ENCODE peak calls at places on chromosomes 7 and 10, in seven cellular contexts. Z, X, J, I, T, W and K are unnamed samples.

GRCh38 chr7:30708983-30709382 is 26.7 kb upstream of the CRHR2 start:
- DNase-seq in Z (no peak), I (no peak), X (no peak), T (no peak), J (no peak), W (no peak), K (peak; percentile 75)

GRCh38 chr7:79528421-79528820 is 75.0 kb upstream of the MAGI2 start:
- DNase-seq in I (peak; percentile 17), Z (peak; percentile 53), T (no peak), W (peak; percentile 44), X (no peak), J (no peak), K (no peak)

GRCh38 chr7:149721084-149721601 is 52.2 kb downstream of the ZNF467 start:
- DNase-seq in W (no peak), X (no peak), I (no peak), J (no peak), T (no peak), Z (no peak), K (no peak)

GRCh38 chr10:8350250-8350967 is 295.9 kb downstream of the GATA3 start:
- DNase-seq in Z (peak; percentile 2), J (peak; percentile 19), W (no peak), X (no peak), T (no peak), I (no peak), K (no peak)

GRCh38 chr10:130398090-130398994 is 262.2 kb downstream of the GLRX3 start:
- DNase-seq in T (no peak), W (no peak), X (no peak), Z (no peak), I (no peak), J (no peak), K (no peak)

GRCh38 chr10:125153693-125154490 is 6.5 kb downstream of the CTBP2 start:
- DNase-seq in T (no peak), J (peak; percentile 38), W (no peak), Z (peak; percentile 57), X (no peak), I (no peak), K (peak; percentile 83)

GRCh38 chr7:90828601-90829000 is 232.5 kb downstream of the CDK14 start:
- DNase-seq in W (no peak), I (no peak), J (no peak), X (no peak), T (no peak), Z (peak; percentile 67), K (peak; percentile 59)

GRCh38 chr10:118832242-118832651 is 77.5 kb upstream of the CACUL1 start:
- DNase-seq in T (no peak), W (no peak), X (no peak), J (no peak), Z (no peak), I (no peak), K (peak; percentile 46)

GRCh38 chr7:142906643-142907042 is 21.1 kb upstream of the TRPV6 start:
- DNase-seq in Z (no peak), W (no peak), T (no peak), J (no peak), X (no peak), I (no peak), K (no peak)

GRCh38 chr7:1461640-1462375 is 2.5 kb upstream of the MICALL2 start:
- DNase-seq in W (no peak), X (no peak), I (no peak), J (no peak), Z (no peak), T (no peak), K (no peak)

GRCh38 chr10:87054373-87055295 is 34.5 kb downstream of the FAM25A start:
- DNase-seq in W (no peak), T (peak; percentile 92), X (no peak), J (peak; percentile 24), Z (no peak), I (peak; percentile 48), K (peak; percentile 79)

GRCh38 chr10:102132193-102132562 is 662 bp upstream of the PPRC1 start:
- DNase-seq in Z (no peak), I (peak; percentile 11), W (no peak), T (no peak), X (no peak), J (no peak), K (no peak)

GRCh38 chr7:142956951-142957623 is 5.1 kb downstream of the KEL start:
- DNase-seq in Z (peak; percentile 66), X (no peak), I (no peak), W (peak; percentile 10), T (no peak), J (peak; percentile 77), K (no peak)

GRCh38 chr7:152922318-152923081 is 162.9 kb downstream of the ACTR3B start:
- DNase-seq in J (no peak), X (no peak), I (no peak), Z (no peak), T (no peak), W (no peak), K (no peak)

GRCh38 chr10:110547139-110547761 is 20.2 kb upstream of the SMC3 start:
- DNase-seq in Z (peak; percentile 71), W (peak; percentile 66), J (peak; percentile 77), X (peak; percentile 86), I (peak; percentile 81), T (peak; percentile 75), K (peak; percentile 85)

GRCh38 chr7:51647931-51648351 is 331.3 kb upstream of the COBL start:
- DNase-seq in X (no peak), W (no peak), J (peak; percentile 87), T (peak; percentile 54), I (peak; percentile 11), Z (no peak), K (no peak)

GRCh38 chr7:6246257-6246917 is 26.0 kb downstream of the CYTH3 start:
- DNase-seq in J (no peak), W (no peak), T (no peak), X (no peak), Z (no peak), I (no peak), K (peak; percentile 46)

GRCh38 chr7:80807166-80807900 is 111.5 kb downstream of the SEMA3C start:
- DNase-seq in X (no peak), W (no peak), J (no peak), T (no peak), Z (no peak), I (no peak), K (peak; percentile 56)
- TF ChIP-seq EZH2phosphoT487 in X (no peak), W (no peak), J (no peak), T (no peak), Z (no peak), I (no peak), K (no peak)

DNA sequence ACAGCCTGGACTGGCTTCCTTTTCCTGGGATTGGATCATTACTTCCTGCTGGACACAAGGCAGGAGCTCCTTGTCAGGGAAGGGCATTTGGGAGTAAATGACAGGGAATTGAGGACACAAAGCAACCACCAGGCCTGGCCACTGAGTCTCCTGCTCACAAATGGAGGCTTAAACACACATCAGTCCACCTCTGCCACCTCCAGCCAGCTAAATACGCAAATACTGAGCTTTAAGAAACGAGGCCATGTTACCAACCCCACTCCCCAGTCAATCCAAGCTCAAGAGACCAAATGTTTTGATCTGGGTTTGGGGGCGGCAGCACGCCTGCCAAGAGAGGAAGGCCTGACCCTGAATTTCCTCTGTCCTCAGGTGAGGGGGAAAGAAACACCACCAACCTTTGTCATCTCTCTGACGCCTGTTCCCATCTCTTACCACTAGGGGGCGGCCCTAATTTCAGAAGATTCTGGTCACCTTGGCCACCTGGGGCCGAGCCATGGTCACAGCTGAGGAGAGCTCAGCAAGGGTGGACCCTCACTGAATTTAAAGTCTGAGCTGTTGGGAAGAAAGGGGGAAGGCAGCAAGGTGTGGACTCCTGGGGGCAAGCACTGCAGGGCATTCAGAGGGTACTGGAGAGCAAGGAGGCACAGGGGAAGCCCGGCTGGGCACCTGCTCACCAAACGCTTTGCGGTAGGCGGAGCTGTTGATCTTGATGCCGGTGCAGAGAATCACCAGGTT is 16.5 kb downstream of the AIFM2 start:
- DNase-seq in T (peak; percentile 70), W (peak; percentile 21), J (peak; percentile 68), X (peak; percentile 71), Z (peak; percentile 86), I (peak; percentile 84), K (peak; percentile 48)
- TF ChIP-seq EZH2phosphoT487 in T (no peak), W (no peak), J (no peak), X (no peak), Z (no peak), I (no peak), K (no peak)

GRCh38 chr10:63267414-63268138 is 134.4 kb downstream of the NRBF2 start:
- DNase-seq in W (peak; percentile 43), X (peak; percentile 73), Z (peak; percentile 98), J (peak; percentile 56), I (peak; percentile 69), T (peak; percentile 43), K (peak; percentile 85)
- TF ChIP-seq EZH2phosphoT487 in W (no peak), X (no peak), Z (no peak), J (no peak), I (no peak), T (no peak), K (no peak)

GRCh38 chr10:24344279-24344678 is 135.3 kb downstream of the KIAA1217 start:
- DNase-seq in J (peak; percentile 7), Z (peak; percentile 94), T (no peak), I (no peak), W (no peak), X (no peak), K (peak; percentile 89)
- TF ChIP-seq EZH2phosphoT487 in J (no peak), Z (no peak), T (no peak), I (no peak), W (no peak), X (no peak), K (no peak)

GRCh38 chr10:49285232-49285631 is 13.7 kb upstream of the C10orf71 start:
- DNase-seq in Z (peak; percentile 25), I (no peak), T (no peak), W (no peak), J (no peak), X (no peak), K (peak; percentile 29)
- TF ChIP-seq EZH2phosphoT487 in Z (no peak), I (no peak), T (no peak), W (no peak), J (no peak), X (no peak), K (no peak)

DNA sequence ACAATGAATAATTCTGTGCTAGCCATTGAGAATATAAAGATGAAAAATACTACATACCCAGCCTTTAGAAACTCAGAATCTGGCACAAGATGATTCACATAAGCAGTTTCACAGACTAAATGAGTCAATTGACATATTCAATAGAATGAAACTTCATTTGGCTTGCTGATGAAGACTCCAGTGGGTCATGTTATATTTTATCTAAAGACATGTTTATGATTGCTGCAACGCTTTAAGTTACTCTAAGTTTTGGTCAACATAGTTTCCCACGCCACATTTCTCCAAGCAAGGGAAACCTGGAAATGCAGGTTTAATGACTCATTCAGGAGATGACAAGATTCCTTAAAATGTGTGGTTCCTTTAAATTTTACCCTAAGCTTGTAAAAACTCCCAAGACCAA is 6.8 kb downstream of the SEMA3A start:
- DNase-seq in T (no peak), W (no peak), X (no peak), Z (peak; percentile 97), I (no peak), J (no peak), K (peak; percentile 79)
- TF ChIP-seq EZH2phosphoT487 in T (no peak), W (no peak), X (no peak), Z (no peak), I (no peak), J (no peak), K (no peak)